ENCODE peak calls at places on chromosomes 2 and 18, in seven cellular contexts. I, K, V, Z, A, H and L are unnamed samples.
A peak's percentile ranks its signal among the peaks of the same experiment; 100 is the strongest.

GRCh38 chr2:153416071-153416470 is 62.5 kb downstream of the RPRM start:
- DNase-seq in Z (no peak), A (no peak), H (no peak), V (no peak), I (no peak), K (no peak), L (no peak)

GRCh38 chr18:48803951-48804855 is 146.6 kb downstream of the SMAD7 start:
- DNase-seq in K (no peak), A (no peak), V (no peak), H (no peak), I (no peak), Z (no peak), L (no peak)

GRCh38 chr2:39530423-39530866 is 93.4 kb upstream of the MAP4K3 start:
- DNase-seq in A (no peak), H (no peak), V (peak; percentile 78), K (no peak), I (no peak), Z (no peak), L (no peak)

GRCh38 chr18:46387426-46388131 is 269.4 kb downstream of the LOXHD1 start:
- DNase-seq in V (no peak), I (no peak), A (no peak), K (no peak), H (peak; percentile 38), Z (no peak), L (no peak)

GRCh38 chr2:45264227-45265225 is 255.3 kb upstream of the SIX2 start:
- DNase-seq in I (no peak), A (no peak), H (no peak), V (peak; percentile 69), Z (no peak), K (no peak), L (no peak)

GRCh38 chr2:72917875-72918660 is 749 bp downstream of the EMX1 start:
- DNase-seq in K (no peak), Z (no peak), H (peak; percentile 65), A (no peak), V (no peak), I (no peak), L (no peak)

GRCh38 chr2:62383843-62384242 is 122.2 kb downstream of the TMEM17 start:
- DNase-seq in I (no peak), V (peak; percentile 20), H (no peak), Z (no peak), K (no peak), A (no peak), L (no peak)

GRCh38 chr2:170141865-170142264 is 36.1 kb upstream of the MYO3B start:
- DNase-seq in V (no peak), Z (no peak), K (peak; percentile 43), A (no peak), H (no peak), I (no peak), L (no peak)

GRCh38 chr2:68719912-68720311 is 14.7 kb upstream of the ARHGAP25 start:
- DNase-seq in A (no peak), V (no peak), K (no peak), Z (no peak), H (no peak), I (no peak), L (no peak)

GRCh38 chr2:127365211-127365643 is 22.5 kb downstream of the MAP3K2 start:
- DNase-seq in A (no peak), V (peak; percentile 8), Z (no peak), H (no peak), I (no peak), K (no peak), L (no peak)

GRCh38 chr2:240655931-240656886 is 26.5 kb downstream of the AQP12B start:
- DNase-seq in V (peak; percentile 49), I (no peak), H (no peak), A (no peak), K (peak; percentile 31), Z (no peak), L (no peak)

GRCh38 chr2:159201321-159202063 is 85.0 kb downstream of the WDSUB1 start:
- DNase-seq in I (no peak), H (no peak), Z (no peak), K (peak; percentile 42), V (peak; percentile 78), A (no peak), L (no peak)

GRCh38 chr2:233354971-233355574 is 779 bp downstream of the DGKD start:
- DNase-seq in I (no peak), Z (no peak), A (no peak), V (no peak), H (peak; percentile 64), K (no peak), L (no peak)

GRCh38 chr2:57798346-57798745 is 248.3 kb upstream of the VRK2 start:
- DNase-seq in H (no peak), I (no peak), V (no peak), K (no peak), A (no peak), Z (no peak), L (no peak)

GRCh38 chr2:232236200-232236599 is 142.4 kb upstream of the ALPP start:
- DNase-seq in A (no peak), V (peak; percentile 19), I (no peak), Z (no peak), K (no peak), H (no peak), L (no peak)

GRCh38 chr2:20674974-20675679 is 8.2 kb downstream of the GDF7 start:
- DNase-seq in I (peak; percentile 34), V (peak; percentile 87), K (no peak), H (no peak), Z (peak; percentile 44), A (no peak), L (no peak)

GRCh38 chr2:156625360-156625995 is 189.3 kb downstream of the GPD2 start:
- DNase-seq in Z (no peak), V (no peak), I (no peak), H (no peak), A (no peak), K (no peak), L (no peak)

GRCh38 chr2:237207641-237208040 is 122.0 kb downstream of the COPS8 start:
- DNase-seq in Z (no peak), I (no peak), H (no peak), V (peak; percentile 85), A (no peak), K (no peak), L (no peak)

DNA sequence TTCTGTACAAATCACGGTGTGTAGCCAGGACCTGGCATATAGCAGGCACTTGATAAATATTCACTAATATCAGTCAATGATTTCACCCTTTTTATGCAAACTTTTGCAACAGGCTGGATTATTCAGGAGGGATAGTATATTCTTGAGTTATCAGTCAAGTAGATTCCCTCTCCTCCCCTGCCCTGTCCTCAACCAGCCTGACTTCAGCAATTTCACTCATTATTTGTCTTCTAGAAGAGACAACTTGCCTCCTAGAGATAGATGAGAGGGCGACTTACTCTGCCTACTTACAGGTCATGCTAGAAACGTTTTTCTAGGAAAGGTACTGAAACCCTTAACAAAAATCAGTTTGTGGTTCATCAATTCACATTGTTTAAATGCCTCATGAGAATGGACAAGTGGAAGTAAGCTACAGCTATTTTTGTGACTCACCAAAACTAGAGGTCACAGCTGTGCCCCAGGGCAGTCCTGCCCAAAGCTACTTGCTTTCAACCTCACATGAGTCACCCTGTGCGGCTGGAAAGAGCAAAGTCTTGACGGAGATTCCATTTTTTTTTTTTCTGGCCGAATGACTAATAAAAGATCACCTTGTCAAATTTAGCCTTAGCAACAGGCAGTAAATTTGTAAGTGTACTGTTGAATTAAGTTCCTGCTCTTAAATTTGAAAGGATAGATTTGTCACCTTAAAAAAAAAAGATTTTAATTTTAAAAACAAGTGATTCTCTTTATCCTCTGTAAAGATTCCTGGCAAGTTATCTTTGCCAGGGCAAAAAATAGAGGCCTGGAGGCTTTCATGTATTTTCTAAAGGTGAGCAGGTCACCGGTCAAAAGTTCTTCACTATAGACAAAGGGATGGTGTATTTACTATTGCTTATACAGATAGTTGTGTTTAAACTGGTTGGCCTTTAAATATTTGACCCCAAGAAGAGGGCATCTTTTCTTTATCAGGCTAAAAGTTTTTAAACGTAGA is 109.0 kb upstream of the SLC35G4 start:
- DNase-seq in A (no peak), I (peak; percentile 4), K (peak; percentile 56), H (no peak), Z (peak; percentile 98), V (peak; percentile 98), L (peak; percentile 77)
- TF ChIP-seq RFX5 in A (no peak), I (no peak), K (no peak), H (no peak), Z (peak; percentile 46), V (no peak), L (no peak)

GRCh38 chr2:179031731-179032408 is 18.1 kb downstream of the CCDC141 start:
- DNase-seq in Z (no peak), I (no peak), A (no peak), K (peak; percentile 88), V (peak; percentile 1), H (no peak), L (no peak)

GRCh38 chr2:179037807-179038206 is 12.1 kb downstream of the CCDC141 start:
- DNase-seq in V (no peak), Z (no peak), K (no peak), H (no peak), I (no peak), A (no peak), L (no peak)

DNA sequence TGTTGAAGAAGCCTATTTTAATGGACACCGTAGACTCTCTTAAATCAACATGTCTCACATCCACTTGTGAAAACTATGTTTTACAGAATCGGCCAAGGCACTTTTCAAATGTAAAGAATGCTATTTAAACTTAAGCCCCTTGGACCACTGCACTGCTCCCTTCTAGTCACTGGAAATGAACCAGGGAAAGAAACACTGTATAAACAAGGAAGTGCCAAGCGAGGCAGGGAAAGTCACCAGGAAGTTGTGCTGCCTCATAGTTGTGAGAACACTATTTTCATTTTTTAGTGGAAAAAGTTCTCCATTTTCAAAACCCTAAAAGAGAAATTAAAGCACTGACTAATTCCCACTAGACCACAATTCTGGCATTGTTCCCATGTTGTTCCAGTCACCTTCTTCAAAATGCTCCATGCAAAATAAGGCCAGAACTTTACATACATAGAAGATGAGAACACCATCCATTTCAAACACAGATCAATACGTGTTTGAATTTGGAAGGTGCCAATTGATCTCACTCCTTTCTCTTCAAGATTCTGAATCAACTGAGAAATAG is 13.5 kb downstream of the CCDC141 start:
- DNase-seq in K (no peak), Z (no peak), V (no peak), H (no peak), A (no peak), I (no peak), L (no peak)
- TF ChIP-seq RFX5 in K (no peak), Z (no peak), V (no peak), H (no peak), A (no peak), I (no peak), L (no peak)

DNA sequence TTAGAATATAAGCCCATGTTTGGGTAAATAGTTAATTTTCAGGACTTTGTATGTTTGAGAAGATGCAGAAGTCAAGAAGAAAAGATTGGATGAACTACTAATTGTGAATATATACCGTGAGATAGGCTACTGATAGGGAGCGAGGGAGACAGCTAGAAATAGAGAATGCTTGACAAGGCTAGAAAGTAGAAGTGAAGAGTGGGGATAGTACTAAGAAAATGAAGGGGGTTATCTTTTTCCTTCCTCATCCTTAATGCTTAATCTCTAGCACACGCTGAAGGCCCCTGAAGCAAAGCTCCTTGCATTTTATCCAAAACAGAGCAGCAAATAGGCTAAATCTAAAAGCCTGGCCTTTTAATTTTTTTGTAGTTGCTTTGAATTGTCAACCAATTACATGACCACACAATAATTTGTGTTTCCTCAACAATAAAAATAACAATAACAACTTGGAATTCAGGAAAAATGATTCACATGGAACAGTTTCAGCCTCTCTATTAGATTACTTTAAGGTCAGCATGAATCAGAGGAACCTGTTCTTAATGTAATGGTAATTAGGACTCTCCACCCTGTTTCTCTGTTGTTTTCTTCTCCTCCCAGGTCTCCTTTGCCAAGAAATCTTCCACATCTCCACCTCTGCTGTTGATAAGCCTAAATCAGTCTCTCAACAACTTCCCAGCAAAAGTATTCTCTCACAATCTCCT is 1071.3 kb upstream of the ZEB2 start:
- DNase-seq in Z (no peak), A (no peak), H (no peak), K (no peak), V (no peak), I (no peak), L (no peak)
- TF ChIP-seq RFX5 in Z (no peak), A (no peak), H (no peak), K (no peak), V (no peak), I (no peak), L (no peak)

GRCh38 chr2:1971124-1971523 is 226.8 kb upstream of the PXDN start:
- DNase-seq in I (no peak), Z (no peak), H (no peak), V (no peak), A (no peak), K (no peak), L (no peak)
- TF ChIP-seq RFX5 in I (no peak), Z (no peak), H (no peak), V (no peak), A (no peak), K (no peak), L (no peak)